ENCODE peak calls at places on chromosomes 7 and 10, in four cellular contexts. X, B, K and A are unnamed samples.

GRCh38 chr10:124612611-124613498 is 131.3 kb downstream of the FAM53B start:
- DNase-seq in X (no peak), B (peak; percentile 25), K (peak; percentile 75), A (no peak)

GRCh38 chr7:27952393-27953290 is 212.7 kb downstream of the TAX1BP1 start:
- DNase-seq in X (no peak), B (no peak), K (peak; percentile 31), A (no peak)

GRCh38 chr7:49522111-49522510 is 251.3 kb upstream of the VWC2 start:
- DNase-seq in X (no peak), B (no peak), K (no peak), A (no peak)

GRCh38 chr7:105002-105401 is 87.4 kb upstream of the FAM20C start:
- DNase-seq in X (no peak), B (no peak), K (no peak), A (no peak)

GRCh38 chr10:32893431-32893830 is 64.6 kb downstream of the ITGB1 start:
- DNase-seq in X (no peak), B (no peak), K (no peak), A (no peak)

GRCh38 chr7:13293264-13294002 is 606.0 kb downstream of the ARL4A start:
- DNase-seq in X (no peak), B (no peak), K (peak; percentile 33), A (no peak)

GRCh38 chr10:80182986-80183385 is 22.4 kb downstream of the ANXA11 start:
- DNase-seq in X (no peak), B (no peak), K (no peak), A (no peak)

GRCh38 chr10:65358565-65358964 is 1567.3 kb upstream of the LRRTM3 start:
- DNase-seq in X (no peak), B (no peak), K (peak; percentile 34), A (no peak)

GRCh38 chr7:84232653-84233052 is 38.1 kb upstream of the SEMA3A start:
- DNase-seq in X (no peak), B (no peak), K (peak; percentile 87), A (no peak)

GRCh38 chr10:1102392-1102791 is 46.2 kb downstream of the WDR37 start:
- DNase-seq in X (no peak), B (no peak), K (no peak), A (no peak)

GRCh38 chr10:14648042-14648765 is 126.5 kb downstream of the FAM107B start:
- DNase-seq in X (peak; percentile 76), B (peak; percentile 80), K (peak; percentile 51), A (peak; percentile 82)

GRCh38 chr10:132807621-132808049 is 21.7 kb upstream of the NKX6-2 start:
- DNase-seq in X (no peak), B (no peak), K (no peak), A (no peak)

GRCh38 chr7:111678986-111679385 is 116.7 kb upstream of the IMMP2L start:
- DNase-seq in X (no peak), B (no peak), K (no peak), A (no peak)

GRCh38 chr10:101818958-101819633 is 852 bp upstream of the OGA start:
- DNase-seq in X (peak; percentile 57), B (no peak), K (no peak), A (no peak)

GRCh38 chr7:114785496-114785895 is 136.4 kb upstream of the MDFIC start:
- DNase-seq in X (no peak), B (no peak), K (no peak), A (no peak)

GRCh38 chr7:80942261-80943041 is 23.6 kb upstream of the SEMA3C start:
- DNase-seq in X (no peak), B (no peak), K (peak; percentile 99), A (no peak)